ENCODE peak calls at places on chromosomes 6 and 20, in seven cellular contexts. N is HepG2, Y is HCT116, J is K562, V is H1, A is SK-N-SH, K is GM12878. O is an unnamed sample.

GRCh38 chr6:63527658-63528514 is 44.4 kb upstream of the LOC128125822 start:
- DNase-seq in K (no peak), A (no peak), J (no peak), N (peak; percentile 99), Y (peak; percentile 94), V (no peak), O (no peak)

GRCh38 chr6:42616716-42617115 is 52.9 kb downstream of the UBR2 start:
- DNase-seq in K (no peak), V (no peak), N (no peak), J (no peak), Y (no peak), A (no peak), O (no peak)

GRCh38 chr20:316316-317068 is 8.9 kb upstream of the SOX12 start:
- DNase-seq in K (no peak), V (no peak), N (no peak), J (no peak), A (no peak), Y (no peak), O (no peak)

GRCh38 chr6:168871535-168872106 is 382.0 kb downstream of the THBS2 start:
- DNase-seq in K (no peak), J (no peak), N (no peak), A (no peak), V (no peak), Y (no peak), O (no peak)

GRCh38 chr6:132161283-132161682 is 210.1 kb upstream of the CCN2 start:
- DNase-seq in J (no peak), Y (peak; percentile 16), K (no peak), V (no peak), N (peak; percentile 45), A (no peak), O (no peak)

GRCh38 chr6:106773956-106774629 is 144.7 kb downstream of the QRSL1 start:
- DNase-seq in A (peak; percentile 50), N (no peak), J (no peak), V (no peak), Y (no peak), K (no peak), O (no peak)

GRCh38 chr20:41005361-41005729 is 23.3 kb upstream of the TOP1 start:
- DNase-seq in N (no peak), J (no peak), V (no peak), K (no peak), Y (peak; percentile 74), A (no peak), O (peak; percentile 87)

GRCh38 chr6:12336121-12336971 is 46.2 kb downstream of the EDN1 start:
- DNase-seq in V (no peak), N (no peak), A (no peak), K (no peak), Y (no peak), J (no peak), O (peak; percentile 95)

GRCh38 chr6:30726506-30727413 is 6.6 kb downstream of the TUBB start:
- DNase-seq in A (no peak), N (no peak), J (no peak), Y (no peak), V (no peak), K (no peak), O (no peak)

GRCh38 chr6:43911625-43912577 is 141.9 kb downstream of the VEGFA start:
- DNase-seq in N (peak; percentile 46), V (peak; percentile 36), Y (no peak), J (no peak), K (no peak), A (no peak), O (peak; percentile 25)

GRCh38 chr6:154548130-154548830 is 37.8 kb upstream of the CNKSR3 start:
- DNase-seq in A (peak; percentile 45), N (no peak), Y (no peak), K (no peak), V (no peak), J (no peak), O (no peak)

GRCh38 chr6:45438849-45439406 is 61.2 kb upstream of the SUPT3H start:
- DNase-seq in K (no peak), Y (peak; percentile 65), J (no peak), V (no peak), N (no peak), A (no peak), O (no peak)

GRCh38 chr20:11375368-11375767 is 542.3 kb upstream of the BTBD3 start:
- DNase-seq in N (no peak), A (no peak), Y (no peak), J (no peak), V (no peak), K (no peak), O (no peak)

GRCh38 chr20:4724459-4725262 is 3.0 kb downstream of the PRND start:
- DNase-seq in J (no peak), V (no peak), A (no peak), N (no peak), K (no peak), Y (no peak), O (no peak)

DNA sequence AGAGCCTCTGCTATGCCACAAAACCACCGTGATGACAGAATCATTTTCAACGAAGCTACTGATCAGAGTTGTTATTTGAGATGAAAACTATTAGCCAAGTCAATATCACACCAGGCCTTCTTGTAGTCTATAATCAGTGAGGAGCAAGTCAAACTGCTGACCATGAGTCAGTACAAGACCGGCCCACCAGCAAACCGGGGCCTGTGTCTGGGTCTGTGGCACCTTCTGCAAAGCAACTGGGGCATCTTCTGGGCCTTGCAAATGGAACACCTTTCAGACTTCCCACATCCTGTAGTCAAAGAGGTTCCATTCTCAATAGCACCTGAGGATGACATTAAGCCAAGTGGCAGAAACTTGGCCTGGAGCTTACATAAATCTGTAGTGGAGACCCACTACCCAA is 38.5 kb downstream of the CPXM1 start:
- DNase-seq in N (no peak), K (no peak), A (no peak), V (no peak), Y (no peak), J (no peak), O (no peak)
- TF ChIP-seq JUND in N (no peak), K (no peak), A (no peak), V (no peak), Y (no peak), J (no peak), O (no peak)

DNA sequence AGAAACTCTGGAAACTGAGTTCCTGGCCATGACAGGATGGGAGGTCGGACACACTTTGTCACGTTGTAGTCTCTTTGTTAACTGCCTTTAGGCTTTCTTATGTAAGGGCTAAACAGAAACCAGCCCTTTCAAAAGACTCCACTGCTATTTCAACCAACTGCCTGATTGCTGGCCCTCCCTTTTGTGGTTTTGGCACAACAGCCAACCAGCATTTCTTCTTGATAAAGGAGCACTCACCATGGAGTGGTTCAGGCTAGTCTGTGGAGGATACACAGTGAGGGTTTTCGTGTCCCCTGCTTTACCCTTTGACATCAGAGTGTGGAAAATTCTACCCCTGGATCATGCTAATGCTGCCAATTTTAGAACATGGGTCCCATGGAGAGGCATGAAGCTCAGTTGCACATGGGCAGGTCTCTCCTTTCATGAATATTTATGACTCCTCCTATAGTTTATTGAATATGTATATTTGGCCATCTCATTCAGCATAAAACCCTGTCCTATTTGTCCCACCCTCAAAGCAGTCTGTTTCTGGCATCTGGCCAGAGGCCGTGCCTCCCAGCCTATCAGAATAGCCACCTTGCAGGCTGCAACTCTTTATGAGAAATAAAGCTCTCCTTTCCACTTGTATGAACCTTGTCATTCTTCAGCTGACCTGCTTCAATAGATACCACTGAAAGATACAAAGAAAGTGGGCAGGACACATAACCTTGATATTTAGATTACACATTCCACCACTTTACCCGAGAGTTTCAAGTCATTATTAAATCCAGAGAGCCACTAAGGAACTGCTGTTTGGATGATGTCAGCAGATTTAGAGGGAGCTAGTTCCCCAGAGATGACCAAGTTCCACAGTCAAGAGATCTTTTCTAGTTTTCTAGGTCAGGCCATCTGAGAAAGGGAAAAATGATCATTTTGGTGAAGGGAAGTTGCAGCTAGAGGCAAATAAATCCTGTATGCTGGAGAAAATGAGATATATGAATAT is 148.2 kb downstream of the HS3ST5 start:
- DNase-seq in A (no peak), J (no peak), K (no peak), V (no peak), Y (no peak), N (no peak), O (no peak)
- TF ChIP-seq JUND in A (no peak), J (no peak), K (no peak), V (no peak), Y (no peak), N (no peak), O (no peak)

DNA sequence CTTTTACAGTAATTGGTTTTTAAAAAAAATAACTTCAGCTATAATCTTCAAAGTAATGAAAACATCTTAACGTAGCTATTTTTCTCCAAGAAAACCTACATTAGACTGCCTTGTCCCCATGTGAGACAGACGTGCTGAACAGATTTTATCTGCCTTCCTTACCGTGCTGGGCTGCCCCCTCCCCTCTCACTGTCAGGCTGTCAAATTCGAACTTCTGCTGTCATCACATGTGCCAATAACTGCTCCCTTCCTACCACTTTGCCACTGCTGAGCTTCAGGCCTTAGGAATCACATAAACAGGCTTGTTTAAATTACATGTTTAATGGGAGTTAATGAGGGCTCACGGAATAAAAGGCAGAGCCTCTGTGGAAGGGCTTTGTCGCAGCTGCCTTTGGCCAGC is 77.0 kb upstream of the NHSL1 start:
- DNase-seq in Y (no peak), J (no peak), V (no peak), N (no peak), K (no peak), A (no peak), O (no peak)
- TF ChIP-seq JUND in Y (no peak), J (no peak), V (no peak), N (no peak), K (no peak), A (no peak), O (no peak)

GRCh38 chr6:33906413-33906812 is 102.6 kb upstream of the MLN start:
- DNase-seq in K (no peak), N (no peak), A (no peak), J (no peak), Y (no peak), V (no peak), O (peak; percentile 40)

GRCh38 chr6:33901822-33902816 is 98.3 kb upstream of the MLN start:
- DNase-seq in V (no peak), J (peak; percentile 70), A (no peak), Y (no peak), N (no peak), K (no peak), O (no peak)

GRCh38 chr6:33905081-33905609 is 101.3 kb upstream of the MLN start:
- DNase-seq in N (no peak), K (peak; percentile 9), V (no peak), J (peak; percentile 93), Y (no peak), A (no peak), O (no peak)

GRCh38 chr6:33903579-33903978 is 99.8 kb upstream of the MLN start:
- DNase-seq in Y (no peak), N (no peak), K (no peak), J (no peak), A (no peak), V (no peak), O (no peak)

DNA sequence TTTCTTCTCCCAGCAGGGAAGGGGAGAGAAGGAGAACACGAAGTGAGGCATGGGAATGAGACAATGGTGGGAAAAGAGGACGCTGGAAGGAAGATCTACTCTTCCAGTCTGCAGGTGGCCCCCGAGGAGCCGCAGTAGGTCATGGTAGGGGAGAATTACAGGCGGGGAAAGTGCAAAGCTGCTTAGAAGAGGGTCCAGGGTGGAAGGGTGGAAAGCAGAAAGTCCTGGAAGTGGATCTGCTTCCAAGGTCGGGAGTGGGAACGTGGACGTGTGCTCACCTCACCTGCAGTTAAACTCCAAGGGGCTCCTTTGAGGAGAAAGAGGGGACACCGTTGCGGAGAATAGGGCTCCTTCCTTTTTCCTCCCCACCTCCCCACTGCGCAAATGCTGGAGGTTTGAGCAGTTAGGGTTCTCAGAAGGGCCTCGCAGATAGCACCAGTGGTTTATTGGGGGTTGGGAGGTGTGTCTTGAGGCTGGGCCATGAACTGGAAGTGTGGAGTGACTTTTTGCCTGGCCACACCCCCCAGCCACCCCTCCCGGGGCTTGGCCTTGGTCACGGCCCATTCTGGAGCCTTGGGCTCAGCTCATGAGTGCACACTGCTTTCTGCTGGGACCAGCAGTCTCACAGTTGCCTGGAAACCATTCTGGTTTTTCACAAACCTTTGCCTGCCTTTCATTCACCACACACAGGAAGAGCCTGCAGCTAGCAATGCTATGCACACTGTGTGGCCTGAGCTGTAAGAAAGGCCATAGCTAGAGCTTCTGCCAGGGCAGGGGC is 100.4 kb upstream of the MLN start:
- DNase-seq in J (peak; percentile 90), A (no peak), N (no peak), K (peak; percentile 79), Y (no peak), V (no peak), O (peak; percentile 48)
- TF ChIP-seq JUND in J (no peak), A (no peak), N (no peak), K (no peak), Y (no peak), V (no peak), O (no peak)